ENCODE peak calls at places on chromosomes 3 and 15, in five cellular contexts. One of them, this sample, is unnamed.

GRCh38 chr15:45522931-45523331 is 376 bp upstream of the SLC30A4 start:
- DNase-seq in GM23338: peak
- DNase-seq in substantia nigra: no peak
- DNase-seq in stomach: no peak
- DNase-seq in tibial nerve: peak
- DNase-seq in this sample: no peak

GRCh38 chr3:18189651-18190050 is 235.5 kb downstream of the SATB1 start:
- DNase-seq in GM23338: no peak
- DNase-seq in substantia nigra: no peak
- DNase-seq in stomach: no peak
- DNase-seq in tibial nerve: no peak
- DNase-seq in this sample: no peak

GRCh38 chr3:141103503-141103902 is 52.4 kb downstream of the SPSB4 start:
- DNase-seq in GM23338: no peak
- DNase-seq in substantia nigra: no peak
- DNase-seq in stomach: no peak
- DNase-seq in tibial nerve: no peak
- DNase-seq in this sample: no peak

GRCh38 chr3:11386413-11387155 is 114.4 kb downstream of the ATG7 start:
- DNase-seq in GM23338: no peak
- DNase-seq in substantia nigra: no peak
- DNase-seq in stomach: no peak
- DNase-seq in tibial nerve: no peak
- DNase-seq in this sample: no peak

GRCh38 chr3:14391033-14391432 is 11.4 kb upstream of the SLC6A6 start:
- DNase-seq in GM23338: no peak
- DNase-seq in substantia nigra: no peak
- DNase-seq in stomach: no peak
- DNase-seq in tibial nerve: no peak
- DNase-seq in this sample: peak

GRCh38 chr3:122390665-122391064 is 6.7 kb downstream of the FAM162A start:
- DNase-seq in GM23338: no peak
- DNase-seq in substantia nigra: no peak
- DNase-seq in stomach: no peak
- DNase-seq in tibial nerve: no peak
- DNase-seq in this sample: no peak

GRCh38 chr3:115790759-115791158 is 167.4 kb downstream of the GAP43 start:
- DNase-seq in GM23338: no peak
- DNase-seq in substantia nigra: no peak
- DNase-seq in stomach: no peak
- DNase-seq in tibial nerve: no peak
- DNase-seq in this sample: no peak

GRCh38 chr3:164604687-164605086 is 473.6 kb downstream of the SI start:
- DNase-seq in GM23338: no peak
- DNase-seq in substantia nigra: no peak
- DNase-seq in stomach: no peak
- DNase-seq in tibial nerve: no peak
- DNase-seq in this sample: no peak

GRCh38 chr15:56320316-56320715 is 44.9 kb upstream of the TEX9 start:
- DNase-seq in GM23338: no peak
- DNase-seq in substantia nigra: no peak
- DNase-seq in stomach: no peak
- DNase-seq in tibial nerve: no peak
- DNase-seq in this sample: no peak

GRCh38 chr3:169199283-169199682 is 464.2 kb downstream of the MECOM start:
- DNase-seq in GM23338: no peak
- DNase-seq in substantia nigra: no peak
- DNase-seq in stomach: no peak
- DNase-seq in tibial nerve: no peak
- DNase-seq in this sample: no peak

GRCh38 chr3:153171918-153172317 is 9.9 kb downstream of the RAP2B start:
- DNase-seq in GM23338: no peak
- DNase-seq in substantia nigra: no peak
- DNase-seq in stomach: no peak
- DNase-seq in tibial nerve: no peak
- DNase-seq in this sample: no peak

GRCh38 chr3:150528359-150528797 is 17.9 kb downstream of the SERP1 start:
- DNase-seq in GM23338: no peak
- DNase-seq in substantia nigra: no peak
- DNase-seq in stomach: no peak
- DNase-seq in tibial nerve: no peak
- DNase-seq in this sample: no peak

GRCh38 chr15:23910030-23910429 is 222.9 kb upstream of the NDN start:
- DNase-seq in GM23338: peak
- DNase-seq in substantia nigra: no peak
- DNase-seq in stomach: no peak
- DNase-seq in tibial nerve: no peak
- DNase-seq in this sample: no peak

GRCh38 chr3:170107926-170108325 is 70.1 kb downstream of the GPR160 start:
- DNase-seq in GM23338: no peak
- DNase-seq in substantia nigra: no peak
- DNase-seq in stomach: no peak
- DNase-seq in tibial nerve: no peak
- DNase-seq in this sample: no peak

GRCh38 chr3:46584598-46585467 is 18.7 kb upstream of the LRRC2 start:
- DNase-seq in GM23338: no peak
- DNase-seq in substantia nigra: no peak
- DNase-seq in stomach: no peak
- DNase-seq in tibial nerve: no peak
- DNase-seq in this sample: no peak

GRCh38 chr3:46585799-46586693 is 19.9 kb upstream of the LRRC2 start:
- DNase-seq in GM23338: no peak
- DNase-seq in substantia nigra: no peak
- DNase-seq in stomach: no peak
- DNase-seq in tibial nerve: no peak
- DNase-seq in this sample: no peak

GRCh38 chr3:46586738-46587246 is 20.7 kb upstream of the LRRC2 start:
- DNase-seq in GM23338: no peak
- DNase-seq in substantia nigra: no peak
- DNase-seq in stomach: no peak
- DNase-seq in tibial nerve: no peak
- DNase-seq in this sample: no peak
- H3K27ac ChIP-seq in GM23338: peak
- H3K27ac ChIP-seq in substantia nigra: no peak
- H3K27ac ChIP-seq in stomach: peak
- H3K27ac ChIP-seq in tibial nerve: no peak
- H3K27ac ChIP-seq in this sample: no peak

GRCh38 chr3:66479532-66479947 is 21.3 kb downstream of the LRIG1 start:
- DNase-seq in GM23338: no peak
- DNase-seq in substantia nigra: no peak
- DNase-seq in stomach: no peak
- DNase-seq in tibial nerve: no peak
- DNase-seq in this sample: no peak
- H3K27ac ChIP-seq in GM23338: no peak
- H3K27ac ChIP-seq in substantia nigra: peak
- H3K27ac ChIP-seq in stomach: peak
- H3K27ac ChIP-seq in tibial nerve: no peak
- H3K27ac ChIP-seq in this sample: peak

GRCh38 chr15:65885668-65886218 is 16.5 kb downstream of the RAB11A start:
- DNase-seq in GM23338: no peak
- DNase-seq in substantia nigra: no peak
- DNase-seq in stomach: no peak
- DNase-seq in tibial nerve: no peak
- DNase-seq in this sample: no peak

GRCh38 chr15:65883571-65883970 is 14.3 kb downstream of the RAB11A start:
- DNase-seq in GM23338: peak
- DNase-seq in substantia nigra: no peak
- DNase-seq in stomach: no peak
- DNase-seq in tibial nerve: no peak
- DNase-seq in this sample: no peak

GRCh38 chr15:65877752-65878151 is 8.5 kb downstream of the RAB11A start:
- DNase-seq in GM23338: no peak
- DNase-seq in substantia nigra: no peak
- DNase-seq in stomach: no peak
- DNase-seq in tibial nerve: no peak
- DNase-seq in this sample: no peak

GRCh38 chr15:65884511-65884910 is 15.2 kb downstream of the RAB11A start:
- DNase-seq in GM23338: no peak
- DNase-seq in substantia nigra: no peak
- DNase-seq in stomach: no peak
- DNase-seq in tibial nerve: no peak
- DNase-seq in this sample: no peak

GRCh38 chr15:65881766-65882434 is 12.6 kb downstream of the RAB11A start:
- DNase-seq in GM23338: no peak
- DNase-seq in substantia nigra: no peak
- DNase-seq in stomach: no peak
- DNase-seq in tibial nerve: no peak
- DNase-seq in this sample: no peak
- H3K27ac ChIP-seq in GM23338: no peak
- H3K27ac ChIP-seq in substantia nigra: no peak
- H3K27ac ChIP-seq in stomach: no peak
- H3K27ac ChIP-seq in tibial nerve: no peak
- H3K27ac ChIP-seq in this sample: no peak

GRCh38 chr15:39247574-39247973 is 333.3 kb upstream of the THBS1 start:
- DNase-seq in GM23338: no peak
- DNase-seq in substantia nigra: no peak
- DNase-seq in stomach: no peak
- DNase-seq in tibial nerve: no peak
- DNase-seq in this sample: no peak

GRCh38 chr15:39243396-39243795 is 337.5 kb upstream of the THBS1 start:
- DNase-seq in GM23338: no peak
- DNase-seq in substantia nigra: no peak
- DNase-seq in stomach: no peak
- DNase-seq in tibial nerve: no peak
- DNase-seq in this sample: no peak

GRCh38 chr15:39246523-39246922 is 334.4 kb upstream of the THBS1 start:
- DNase-seq in GM23338: no peak
- DNase-seq in substantia nigra: no peak
- DNase-seq in stomach: no peak
- DNase-seq in tibial nerve: no peak
- DNase-seq in this sample: no peak

GRCh38 chr15:39242345-39242744 is 338.5 kb upstream of the THBS1 start:
- DNase-seq in GM23338: no peak
- DNase-seq in substantia nigra: no peak
- DNase-seq in stomach: no peak
- DNase-seq in tibial nerve: no peak
- DNase-seq in this sample: no peak

DNA sequence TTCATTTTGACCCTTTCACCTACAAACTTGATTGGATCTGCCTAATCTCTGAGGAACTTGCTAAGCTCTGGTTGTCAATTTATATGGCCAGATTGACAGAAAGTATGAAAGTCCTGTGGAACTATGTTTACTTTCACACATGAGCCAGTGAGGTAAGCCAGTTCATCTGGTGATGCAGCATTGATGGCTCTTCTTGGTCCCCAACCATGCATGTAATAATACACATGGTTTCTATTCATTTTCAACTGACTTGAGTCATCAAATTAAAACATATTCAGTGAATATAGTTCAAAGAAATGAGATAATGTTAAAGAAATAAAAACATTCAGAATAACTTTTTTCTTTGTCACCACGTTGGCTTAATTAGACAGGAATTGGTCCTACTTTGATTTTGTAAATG is 336.1 kb upstream of the THBS1 start:
- DNase-seq in GM23338: no peak
- DNase-seq in substantia nigra: no peak
- DNase-seq in stomach: no peak
- DNase-seq in tibial nerve: no peak
- DNase-seq in this sample: no peak
- H3K27ac ChIP-seq in GM23338: no peak
- H3K27ac ChIP-seq in substantia nigra: no peak
- H3K27ac ChIP-seq in stomach: no peak
- H3K27ac ChIP-seq in tibial nerve: no peak
- H3K27ac ChIP-seq in this sample: no peak

GRCh38 chr15:63994073-63994600 is 52.1 kb downstream of the DAPK2 start:
- DNase-seq in GM23338: no peak
- DNase-seq in substantia nigra: no peak
- DNase-seq in stomach: no peak
- DNase-seq in tibial nerve: no peak
- DNase-seq in this sample: no peak

GRCh38 chr15:63990449-63990848 is 55.8 kb downstream of the DAPK2 start:
- DNase-seq in GM23338: no peak
- DNase-seq in substantia nigra: no peak
- DNase-seq in stomach: no peak
- DNase-seq in tibial nerve: no peak
- DNase-seq in this sample: no peak

GRCh38 chr15:63992300-63992699 is 54.0 kb downstream of the DAPK2 start:
- DNase-seq in GM23338: no peak
- DNase-seq in substantia nigra: no peak
- DNase-seq in stomach: no peak
- DNase-seq in tibial nerve: no peak
- DNase-seq in this sample: no peak

GRCh38 chr15:63987979-63988378 is 58.3 kb downstream of the DAPK2 start:
- DNase-seq in GM23338: no peak
- DNase-seq in substantia nigra: no peak
- DNase-seq in stomach: peak
- DNase-seq in tibial nerve: no peak
- DNase-seq in this sample: no peak

DNA sequence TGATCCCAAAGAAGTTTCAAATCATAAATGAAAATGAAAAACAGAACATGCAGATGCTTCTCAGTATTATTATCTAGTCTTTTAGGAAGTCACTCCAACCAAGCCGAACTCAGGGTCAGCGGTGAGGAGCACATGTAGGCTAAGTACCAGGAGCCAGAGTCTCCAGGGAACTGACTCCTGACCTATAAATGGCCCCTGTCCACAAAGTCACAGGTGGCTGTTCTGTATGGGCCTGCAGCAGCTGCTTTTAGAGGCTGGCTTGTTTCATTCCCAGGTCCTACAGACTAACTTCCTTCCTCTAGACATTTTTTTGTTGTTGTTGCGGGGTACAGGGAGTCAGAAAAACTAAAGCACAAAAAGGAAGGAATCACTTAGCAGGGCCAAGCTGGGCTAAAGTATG is 54.6 kb downstream of the DAPK2 start:
- DNase-seq in GM23338: no peak
- DNase-seq in substantia nigra: no peak
- DNase-seq in stomach: no peak
- DNase-seq in tibial nerve: no peak
- DNase-seq in this sample: no peak
- H3K27ac ChIP-seq in GM23338: no peak
- H3K27ac ChIP-seq in substantia nigra: no peak
- H3K27ac ChIP-seq in stomach: no peak
- H3K27ac ChIP-seq in tibial nerve: no peak
- H3K27ac ChIP-seq in this sample: peak

DNA sequence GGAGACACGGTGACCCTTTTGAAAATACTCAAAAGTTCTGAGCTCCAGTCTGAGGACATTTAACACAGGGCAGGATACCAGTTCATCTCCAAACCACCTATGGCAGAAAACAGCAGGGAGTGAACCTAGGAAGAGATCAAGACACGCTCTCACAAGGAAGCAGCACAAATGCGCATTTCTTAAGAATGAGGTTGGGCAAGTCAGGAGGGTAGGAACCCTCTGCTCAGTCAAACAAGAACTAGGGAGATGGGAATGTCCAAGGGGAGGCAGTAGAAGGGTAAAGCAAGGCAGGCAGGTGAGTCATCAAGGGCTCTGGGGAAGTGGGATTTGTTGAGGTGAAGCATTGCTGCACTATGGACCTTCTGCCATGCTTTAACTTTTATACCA is 60.3 kb upstream of the PSMD6 start:
- DNase-seq in GM23338: peak
- DNase-seq in substantia nigra: no peak
- DNase-seq in stomach: no peak
- DNase-seq in tibial nerve: no peak
- DNase-seq in this sample: no peak
- H3K27ac ChIP-seq in GM23338: no peak
- H3K27ac ChIP-seq in substantia nigra: no peak
- H3K27ac ChIP-seq in stomach: no peak
- H3K27ac ChIP-seq in tibial nerve: no peak
- H3K27ac ChIP-seq in this sample: no peak

This sample was measured in upper lobe of left lung.